ENCODE peak calls at places on chromosomes 7 and 10, in eight cellular contexts. I, R, O, J, N, M, U and B are unnamed samples.

GRCh38 chr7:51141451-51141971 is 175.1 kb downstream of the COBL start:
- DNase-seq in I (no peak), R (peak; percentile 83), O (peak; percentile 11), J (peak; percentile 1), N (peak; percentile 51), M (peak; percentile 7), U (no peak), B (no peak)

GRCh38 chr10:122294006-122294405 is 22.9 kb downstream of the BTBD16 start:
- DNase-seq in I (no peak), R (no peak), O (no peak), J (no peak), N (no peak), M (no peak), U (no peak), B (no peak)

GRCh38 chr7:77330169-77330882 is 85.8 kb downstream of the GSAP start:
- DNase-seq in I (no peak), R (no peak), O (peak; percentile 68), J (no peak), N (no peak), M (peak; percentile 17), U (no peak), B (no peak)

GRCh38 chr7:142503036-142503435 is 245.2 kb upstream of the PRSS58 start:
- DNase-seq in I (no peak), R (no peak), O (no peak), J (no peak), N (no peak), M (no peak), U (no peak), B (no peak)

GRCh38 chr7:24825931-24826661 is 68.8 kb upstream of the GSDME start:
- DNase-seq in I (no peak), R (no peak), O (no peak), J (no peak), N (no peak), M (no peak), U (no peak), B (no peak)

GRCh38 chr10:59708816-59709471 is 706 bp downstream of the SLC16A9 start:
- DNase-seq in I (peak; percentile 45), R (peak; percentile 64), O (peak; percentile 26), J (no peak), N (no peak), M (no peak), U (peak; percentile 49), B (no peak)

GRCh38 chr7:38542156-38542555 is 89.0 kb downstream of the AMPH start:
- DNase-seq in I (no peak), R (no peak), O (no peak), J (peak; percentile 38), N (no peak), M (no peak), U (no peak), B (no peak)

GRCh38 chr10:25639646-25640045 is 294.4 kb upstream of the MYO3A start:
- DNase-seq in I (no peak), R (no peak), O (no peak), J (no peak), N (no peak), M (no peak), U (no peak), B (no peak)

DNA sequence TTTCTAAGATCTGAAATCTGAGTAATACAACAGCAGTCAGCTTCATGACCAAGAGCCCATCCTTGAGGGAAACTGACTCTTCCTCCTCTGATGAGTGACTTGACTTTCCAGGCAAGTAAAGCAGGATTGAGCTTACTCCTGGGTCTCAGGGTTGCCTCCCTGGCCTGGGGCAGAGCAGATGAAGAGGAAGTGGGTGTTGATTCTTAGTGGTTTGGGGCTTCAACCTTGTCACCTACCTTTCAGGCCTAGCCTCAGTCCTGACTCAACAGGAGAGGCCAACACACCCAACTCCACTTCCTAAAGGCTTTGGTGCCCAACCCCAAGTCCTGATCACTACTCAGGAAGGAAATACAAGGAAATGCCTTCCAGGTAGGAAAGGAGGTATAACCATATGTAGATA is 54.1 kb downstream of the KCNMA1 start:
- DNase-seq in I (no peak), R (no peak), O (no peak), J (no peak), N (no peak), M (no peak), U (no peak), B (no peak)
- H3K27ac ChIP-seq in I (no peak overlapping the region), R (no peak overlapping the region), O (no peak overlapping the region), J (no peak overlapping the region), N (peak overlapping the region; percentile 77), M (no peak overlapping the region), U (no peak overlapping the region), B (no peak overlapping the region)

DNA sequence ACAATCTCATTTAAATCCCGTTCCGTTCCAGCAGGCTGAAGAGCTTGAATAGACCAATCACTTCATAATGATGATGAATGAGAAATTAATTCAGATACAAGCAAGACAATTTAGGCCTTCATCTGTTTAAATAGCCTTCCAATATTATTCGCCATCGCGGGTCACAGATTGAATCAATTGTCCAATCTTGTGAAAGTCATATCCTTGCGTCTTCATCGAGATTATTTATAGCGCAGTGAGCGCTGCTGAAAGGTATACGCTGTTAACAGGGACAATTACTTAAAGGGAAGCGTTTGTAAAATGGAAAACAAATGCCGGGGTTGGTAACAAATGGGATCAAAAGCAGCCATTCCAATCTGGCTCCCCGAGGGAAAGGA is 8.5 kb downstream of the EVX1 start:
- DNase-seq in I (no peak), R (no peak), O (no peak), J (no peak), N (no peak), M (no peak), U (no peak), B (no peak)
- H3K4me3 ChIP-seq in I (no peak overlapping the region), R (peak overlapping the region; percentile 19), O (no peak overlapping the region), J (no peak overlapping the region), N (no peak overlapping the region), M (no peak overlapping the region), U (no peak overlapping the region), B (no peak overlapping the region)

GRCh38 chr7:36021367-36021766 is 131.7 kb upstream of the EEPD1 start:
- DNase-seq in I (no peak), R (no peak), O (peak; percentile 54), J (no peak), N (no peak), M (peak; percentile 19), U (no peak), B (no peak)
- TF ChIP-seq CTCF in I (no peak), R (peak; percentile 50), O (peak; percentile 60), J (peak; percentile 34), N (peak; percentile 84), M (peak; percentile 78), U (no peak), B (peak; percentile 25)

GRCh38 chr10:112956631-112957350 is 6.7 kb downstream of the TCF7L2 start:
- DNase-seq in I (no peak), R (no peak), O (no peak), J (no peak), N (no peak), M (no peak), U (peak; percentile 10), B (no peak)

GRCh38 chr10:112953075-112953501 is 3.0 kb downstream of the TCF7L2 start:
- DNase-seq in I (peak; percentile 43), R (peak; percentile 59), O (no peak), J (no peak), N (no peak), M (no peak), U (peak; percentile 41), B (no peak)

GRCh38 chr10:112955736-112956421 is 5.8 kb downstream of the TCF7L2 start:
- DNase-seq in I (no peak), R (no peak), O (no peak), J (peak; percentile 83), N (no peak), M (no peak), U (no peak), B (no peak)

GRCh38 chr10:112953760-112954159 is 3.7 kb downstream of the TCF7L2 start:
- DNase-seq in I (no peak), R (no peak), O (no peak), J (no peak), N (no peak), M (no peak), U (no peak), B (no peak)

DNA sequence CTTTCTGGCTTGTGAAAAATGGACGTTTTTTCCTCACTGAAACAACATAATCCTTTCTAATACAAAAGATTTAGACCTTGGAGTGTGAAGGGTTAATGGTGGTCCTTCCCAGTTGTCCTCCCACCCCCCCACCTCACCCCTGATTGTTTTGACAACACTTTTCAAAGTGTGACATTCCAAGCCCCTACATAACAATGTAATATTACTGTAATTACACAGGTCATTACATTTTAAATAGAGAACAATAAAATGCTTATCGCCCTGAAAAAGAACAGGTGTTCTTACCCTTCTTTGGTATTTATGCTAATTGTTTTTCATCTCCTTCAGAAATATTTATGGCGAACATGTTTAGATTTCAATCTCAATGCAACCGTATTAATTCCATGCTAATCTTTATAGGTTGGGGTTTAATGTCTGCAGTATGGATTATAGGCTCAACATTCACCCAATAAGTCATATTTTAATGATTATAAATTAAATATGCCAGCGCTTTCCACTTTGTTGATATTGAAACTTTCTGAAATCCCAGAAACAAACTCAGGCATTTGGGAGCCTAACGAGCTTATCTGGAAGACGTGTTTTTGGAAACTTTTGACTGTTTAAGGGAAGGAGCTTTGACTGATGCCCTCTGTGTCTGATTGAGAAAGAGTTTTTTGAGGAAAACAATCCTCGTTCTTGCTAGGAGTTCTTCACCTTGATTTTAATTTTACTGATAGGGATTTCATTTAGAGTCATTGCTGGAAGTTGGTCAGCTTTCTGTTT is 5.1 kb downstream of the TCF7L2 start:
- DNase-seq in I (no peak), R (no peak), O (no peak), J (no peak), N (no peak), M (no peak), U (no peak), B (no peak)
- H3K27ac ChIP-seq in I (peak overlapping the region; percentile 36), R (peak overlapping the region; percentile 64), O (no peak overlapping the region), J (peak overlapping the region; percentile 77), N (peak overlapping the region; percentile 94), M (no peak overlapping the region), U (peak overlapping the region; percentile 52), B (no peak overlapping the region)